ENCODE peak calls at places on chromosome 18, in seven cellular contexts. X is mesendoderm, Q is IMR-90, I is neuronal stem cell, B is trophoblast cell, K is H1, U is mesenchymal stem cell. S is an unnamed sample. For H3K4me1, the result is how much of the 10 kb centered on the place peaks cover.

GRCh38 chr18:61551586-61551985 is 218.4 kb downstream of the CDH20 start:
- DNase-seq in B (peak), K (no peak), U (peak), I (peak), X (peak), Q (peak), S (peak)

GRCh38 chr18:25275414-25276001 is 76.5 kb downstream of the ZNF521 start:
- DNase-seq in I (no peak), Q (no peak), X (no peak), B (no peak), K (no peak), U (no peak), S (no peak)

GRCh38 chr18:7635948-7636347 is 68.8 kb downstream of the PTPRM start:
- DNase-seq in I (no peak), B (no peak), U (no peak), Q (no peak), X (no peak), K (no peak), S (no peak)

GRCh38 chr18:13470555-13471494 is 252.3 kb downstream of the LDLRAD4 start:
- DNase-seq in K (no peak), U (no peak), I (no peak), X (no peak), Q (no peak), B (no peak), S (no peak)

GRCh38 chr18:54671291-54671881 is 80.3 kb downstream of the DYNAP start:
- DNase-seq in U (peak), Q (peak), I (no peak), X (peak), B (peak), K (no peak), S (no peak)

GRCh38 chr18:499351-500229 is 911 bp downstream of the COLEC12 start:
- DNase-seq in K (peak), X (peak), I (no peak), B (peak), Q (peak), U (peak), S (no peak)

GRCh38 chr18:36432880-36433279 is 135.4 kb downstream of the FHOD3 start:
- DNase-seq in K (no peak), I (no peak), X (no peak), Q (no peak), B (no peak), U (no peak), S (no peak)

GRCh38 chr18:78303519-78303918 is 676.1 kb upstream of the SALL3 start:
- DNase-seq in K (no peak), U (no peak), Q (no peak), I (no peak), X (no peak), B (no peak), S (no peak)

GRCh38 chr18:13464432-13465125 is 246.0 kb downstream of the LDLRAD4 start:
- DNase-seq in U (no peak), K (no peak), I (no peak), B (no peak), Q (no peak), X (no peak), S (no peak)

GRCh38 chr18:48318481-48318880 is 90.7 kb downstream of the ZBTB7C start:
- DNase-seq in U (no peak), K (no peak), Q (no peak), X (peak), I (no peak), B (no peak), S (no peak)

GRCh38 chr18:75406491-75407445 is 20.7 kb downstream of the SMIM21 start:
- DNase-seq in B (no peak), I (peak), X (no peak), U (no peak), K (no peak), Q (no peak), S (no peak)

GRCh38 chr18:12883003-12883683 is 894 bp downstream of the PTPN2 start:
- DNase-seq in X (peak), U (peak), K (no peak), Q (no peak), I (no peak), B (peak), S (no peak)

GRCh38 chr18:66682855-66683322 is 79.0 kb upstream of the CDH19 start:
- DNase-seq in K (no peak), I (peak), B (no peak), Q (no peak), U (peak), X (peak), S (no peak)

DNA sequence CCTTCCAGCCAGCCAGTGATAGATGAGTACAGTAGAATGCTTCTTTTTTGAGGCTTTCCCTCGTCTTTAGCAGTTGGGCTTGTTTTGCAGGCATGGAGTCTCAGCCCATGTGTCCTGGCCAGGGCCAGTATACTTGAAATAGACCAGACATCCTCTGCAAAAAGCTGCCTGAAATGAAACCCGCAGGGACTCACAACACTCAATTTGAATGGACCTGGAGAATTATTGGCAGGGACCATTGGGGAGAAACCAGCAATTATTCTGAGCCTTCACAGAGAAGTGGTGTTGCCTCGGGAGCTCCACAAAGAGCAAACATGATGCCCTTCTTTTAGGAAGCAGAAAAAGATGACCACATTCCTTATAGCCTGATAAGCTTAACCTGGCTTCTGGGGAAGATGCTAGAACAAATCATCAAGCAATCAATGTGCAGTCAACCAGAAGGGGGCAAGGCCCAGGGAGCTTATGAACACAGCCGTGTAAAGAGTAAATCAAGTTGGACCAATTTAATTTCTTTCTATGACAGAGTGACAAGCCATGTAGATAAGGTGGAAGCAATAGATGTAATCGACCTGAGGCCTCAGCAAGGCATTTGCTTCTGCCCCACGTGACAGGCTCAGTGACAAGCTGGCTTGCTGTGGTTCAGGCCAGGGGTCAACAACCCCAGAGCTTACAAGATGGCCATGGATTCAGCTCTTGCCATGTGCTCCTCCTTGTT is 42.1 kb downstream of the BOD1L2 start:
- DNase-seq in U (no peak), I (no peak), X (no peak), K (no peak), B (no peak), Q (no peak), S (no peak)
- H4K8ac ChIP-seq in U (no peak), I (no peak), X (no peak), K (no peak), B (no peak), Q (no peak), S (no peak)

DNA sequence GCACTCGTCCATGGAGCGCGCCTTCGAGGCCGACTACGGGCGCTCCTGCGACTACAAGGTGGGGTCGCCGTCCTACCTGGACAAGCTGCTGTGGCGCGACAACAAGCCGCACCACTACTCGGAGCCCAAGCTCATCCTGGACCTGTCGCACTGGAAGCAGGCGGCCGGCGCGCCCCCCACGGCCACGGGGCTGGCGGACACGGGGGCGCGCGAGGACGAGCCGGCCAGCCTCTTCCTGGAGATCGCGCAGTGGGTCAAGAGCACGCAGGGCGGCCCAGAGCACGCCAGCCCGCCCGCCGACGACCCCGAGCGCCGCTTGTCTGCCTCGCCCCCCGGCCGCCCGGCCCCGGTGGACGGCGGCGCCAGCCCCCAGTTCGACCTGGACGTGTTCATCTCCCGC is 90.5 kb downstream of the MRO start:
- DNase-seq in K (no peak), Q (no peak), I (no peak), U (no peak), X (no peak), B (no peak), S (no peak)
- H3K4ac ChIP-seq in K (no peak), Q (no peak), I (no peak), U (no peak), X (no peak), B (no peak), S (no peak)

DNA sequence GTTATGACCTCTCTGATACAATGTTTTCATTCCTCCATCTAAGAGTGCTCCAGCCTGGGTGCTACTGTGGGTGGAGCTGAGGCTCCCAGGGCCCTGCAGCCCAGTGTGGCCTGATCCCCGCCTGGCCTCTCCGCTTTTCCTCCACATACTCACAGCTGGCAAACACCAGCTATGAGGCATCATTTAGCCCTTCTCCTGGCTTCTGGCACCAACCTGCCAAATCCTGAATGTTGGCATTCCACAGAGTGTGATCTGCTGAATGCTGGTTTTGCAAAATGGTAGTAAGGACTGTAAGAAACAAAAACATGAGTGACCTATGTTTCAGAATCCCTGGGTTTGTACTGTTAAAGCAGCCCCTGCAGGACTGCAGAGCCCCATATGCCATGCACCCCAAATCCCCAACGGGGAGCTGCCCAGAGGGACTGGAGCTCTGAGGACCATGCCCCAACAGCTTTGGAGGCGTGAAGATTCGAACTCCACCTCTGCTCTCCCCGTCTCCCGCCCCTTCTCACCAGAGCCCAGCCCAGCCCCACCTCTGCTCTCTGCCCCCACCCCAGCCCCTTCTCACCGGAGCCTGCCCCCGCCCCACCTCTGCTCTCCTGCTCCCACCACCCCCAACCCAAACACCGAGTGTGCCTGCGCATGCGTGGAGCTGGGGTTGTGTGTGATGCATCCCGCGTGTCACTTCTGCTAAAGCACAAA is 4.2 kb downstream of the SLC66A2 start:
- DNase-seq in U (no peak), I (no peak), Q (peak), K (no peak), X (no peak), B (peak), S (peak)
- H3K4me1 ChIP-seq in U (under half), I (under half), Q (under half), K (under half), X (under half), B (under half), S (under half)

GRCh38 chr18:26504831-26505230 is 43.5 kb downstream of the KCTD1 start:
- DNase-seq in I (no peak), K (no peak), B (no peak), Q (no peak), U (no peak), X (no peak), S (no peak)
- H4K8ac ChIP-seq in I (no peak), K (no peak), B (no peak), Q (no peak), U (no peak), X (no peak), S (no peak)

GRCh38 chr18:10591891-10592290 is 66.1 kb downstream of the NAPG start:
- DNase-seq in B (no peak), X (no peak), U (no peak), I (no peak), K (no peak), Q (no peak), S (no peak)
- H3K4ac ChIP-seq in B (no peak), X (no peak), U (no peak), I (no peak), K (no peak), Q (no peak), S (no peak)

DNA sequence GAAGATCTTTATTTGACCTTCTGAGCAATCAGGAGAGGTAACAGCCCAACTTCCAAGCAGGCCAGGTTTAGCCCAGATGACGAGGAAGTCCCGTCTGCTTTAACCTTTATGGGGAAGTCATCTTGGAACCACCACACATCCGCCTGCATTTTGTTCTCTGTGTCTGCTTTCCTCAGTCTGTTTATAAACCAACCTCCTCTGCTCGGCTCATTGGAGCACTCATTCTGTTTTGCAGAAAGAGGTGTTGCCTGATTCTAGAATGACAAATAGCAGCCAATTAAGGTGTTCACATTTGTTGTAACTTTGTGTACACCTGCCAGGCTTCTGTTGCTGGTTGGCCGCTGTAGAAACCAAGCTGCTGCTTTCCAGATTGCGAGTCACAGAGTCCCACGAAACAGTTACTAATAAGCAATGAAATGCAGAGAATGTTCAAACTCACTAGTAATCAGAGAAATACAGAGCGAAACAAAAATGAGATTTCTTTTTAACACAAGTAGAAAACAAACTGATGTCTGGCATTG is 64.2 kb downstream of the MBP start:
- DNase-seq in B (no peak), K (no peak), Q (peak), I (no peak), X (no peak), U (peak), S (no peak)
- H3K4me1 ChIP-seq in B (under half), K (under half), Q (half or more), I (under half), X (under half), U (under half), S (under half)

GRCh38 chr18:2390158-2390557 is 181.1 kb downstream of the METTL4 start:
- DNase-seq in I (no peak), Q (no peak), U (no peak), B (no peak), X (no peak), K (no peak), S (no peak)
- H4K8ac ChIP-seq in I (no peak), Q (no peak), U (no peak), B (no peak), X (no peak), K (no peak), S (no peak)

GRCh38 chr18:60377778-60378469 is 5.3 kb upstream of the MC4R start:
- DNase-seq in I (no peak), K (no peak), U (no peak), Q (no peak), X (no peak), B (no peak), S (no peak)
- H3K4ac ChIP-seq in I (no peak), K (no peak), U (no peak), Q (no peak), X (no peak), B (no peak), S (no peak)

DNA sequence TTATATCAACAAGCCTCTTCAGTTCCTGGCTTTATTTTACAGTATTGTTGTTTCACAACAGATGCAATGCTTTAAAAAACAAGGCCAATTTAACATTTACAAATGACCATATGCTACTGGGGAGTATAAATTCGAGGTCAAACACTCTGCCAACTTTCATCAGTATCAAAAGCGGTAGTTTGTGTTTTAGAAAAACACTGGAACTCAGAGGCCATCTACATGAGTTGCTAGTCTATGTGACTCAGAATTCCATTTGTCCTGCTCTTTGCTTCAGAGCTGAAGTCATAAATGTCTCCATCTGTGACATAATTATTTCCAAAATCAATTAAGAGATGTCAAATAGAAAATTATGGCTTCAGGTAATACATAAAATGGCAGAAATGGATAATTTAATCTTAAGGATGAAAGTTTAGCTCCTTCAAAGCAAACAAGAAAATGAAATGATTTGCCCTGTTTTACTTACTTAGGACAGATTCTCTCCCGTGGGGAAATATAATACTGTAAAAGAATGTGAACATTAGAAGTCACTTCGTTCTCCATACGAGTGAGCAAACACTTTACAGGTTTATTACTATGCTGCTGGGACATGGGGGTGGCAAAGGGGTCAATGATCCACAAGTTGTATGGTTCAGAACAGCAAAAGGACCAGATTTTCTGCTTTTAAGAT is 3.7 kb downstream of the MEX3C start:
- DNase-seq in I (no peak), Q (peak), X (no peak), U (peak), K (no peak), B (no peak), S (no peak)
- H3K4me1 ChIP-seq in I (under half), Q (under half), X (under half), U (under half), K (under half), B (under half), S (under half)

S was measured in H9.